ENCODE peak calls at places on chromosomes 13 and 19, in eight cellular contexts. One of them, this sample, is unnamed.

GRCh38 chr19:2488942-2489731 is 13.2 kb downstream of the GADD45B start:
- DNase-seq in neural crest cell: no peak
- DNase-seq in AG09309: no peak
- DNase-seq in cardiac muscle cell: peak
- DNase-seq in colonic mucosa: peak
- DNase-seq in breast epithelium: peak
- DNase-seq in cardiac fibroblast: peak
- DNase-seq in esophagus muscularis mucosa: no peak
- DNase-seq in this sample: peak

GRCh38 chr13:48437381-48437780 is 24.5 kb upstream of the LPAR6 start:
- DNase-seq in neural crest cell: no peak
- DNase-seq in AG09309: no peak
- DNase-seq in cardiac muscle cell: peak
- DNase-seq in colonic mucosa: peak
- DNase-seq in breast epithelium: no peak
- DNase-seq in cardiac fibroblast: peak
- DNase-seq in esophagus muscularis mucosa: no peak
- DNase-seq in this sample: no peak

GRCh38 chr13:39451301-39451700 is 151.7 kb downstream of the LHFPL6 start:
- DNase-seq in neural crest cell: no peak
- DNase-seq in AG09309: no peak
- DNase-seq in cardiac muscle cell: peak
- DNase-seq in colonic mucosa: no peak
- DNase-seq in breast epithelium: no peak
- DNase-seq in cardiac fibroblast: peak
- DNase-seq in esophagus muscularis mucosa: no peak
- DNase-seq in this sample: no peak

GRCh38 chr19:47479701-47480503 is 4.1 kb downstream of the KPTN start:
- DNase-seq in neural crest cell: no peak
- DNase-seq in AG09309: no peak
- DNase-seq in cardiac muscle cell: peak
- DNase-seq in colonic mucosa: peak
- DNase-seq in breast epithelium: no peak
- DNase-seq in cardiac fibroblast: peak
- DNase-seq in esophagus muscularis mucosa: no peak
- DNase-seq in this sample: no peak

GRCh38 chr19:23699521-23699860 is 12.5 kb upstream of the ZNF675 start:
- DNase-seq in neural crest cell: no peak
- DNase-seq in AG09309: no peak
- DNase-seq in cardiac muscle cell: no peak
- DNase-seq in colonic mucosa: no peak
- DNase-seq in breast epithelium: no peak
- DNase-seq in cardiac fibroblast: no peak
- DNase-seq in esophagus muscularis mucosa: no peak
- DNase-seq in this sample: no peak

GRCh38 chr13:39353988-39354387 is 249.0 kb downstream of the LHFPL6 start:
- DNase-seq in neural crest cell: no peak
- DNase-seq in AG09309: peak
- DNase-seq in cardiac muscle cell: peak
- DNase-seq in colonic mucosa: no peak
- DNase-seq in breast epithelium: no peak
- DNase-seq in cardiac fibroblast: peak
- DNase-seq in esophagus muscularis mucosa: no peak
- DNase-seq in this sample: no peak

GRCh38 chr13:72149701-72150100 is 282.7 kb upstream of the DACH1 start:
- DNase-seq in neural crest cell: no peak
- DNase-seq in AG09309: no peak
- DNase-seq in cardiac muscle cell: no peak
- DNase-seq in colonic mucosa: no peak
- DNase-seq in breast epithelium: no peak
- DNase-seq in cardiac fibroblast: no peak
- DNase-seq in esophagus muscularis mucosa: no peak
- DNase-seq in this sample: no peak

GRCh38 chr19:35860818-35861639 is 4.3 kb downstream of the KIRREL2 start:
- DNase-seq in neural crest cell: peak
- DNase-seq in AG09309: no peak
- DNase-seq in cardiac muscle cell: peak
- DNase-seq in colonic mucosa: no peak
- DNase-seq in breast epithelium: no peak
- DNase-seq in cardiac fibroblast: no peak
- DNase-seq in esophagus muscularis mucosa: no peak
- DNase-seq in this sample: no peak

GRCh38 chr13:44347905-44348304 is 25.7 kb upstream of the SERP2 start:
- DNase-seq in neural crest cell: no peak
- DNase-seq in AG09309: no peak
- DNase-seq in cardiac muscle cell: peak
- DNase-seq in colonic mucosa: no peak
- DNase-seq in breast epithelium: no peak
- DNase-seq in cardiac fibroblast: peak
- DNase-seq in esophagus muscularis mucosa: no peak
- DNase-seq in this sample: no peak

GRCh38 chr13:45209229-45209628 is 8.4 kb upstream of the KCTD4 start:
- DNase-seq in neural crest cell: no peak
- DNase-seq in AG09309: no peak
- DNase-seq in cardiac muscle cell: peak
- DNase-seq in colonic mucosa: no peak
- DNase-seq in breast epithelium: no peak
- DNase-seq in cardiac fibroblast: no peak
- DNase-seq in esophagus muscularis mucosa: no peak
- DNase-seq in this sample: no peak

GRCh38 chr19:50379602-50380001 is 3.3 kb downstream of the NR1H2 start:
- DNase-seq in neural crest cell: no peak
- DNase-seq in AG09309: no peak
- DNase-seq in cardiac muscle cell: no peak
- DNase-seq in colonic mucosa: no peak
- DNase-seq in breast epithelium: no peak
- DNase-seq in cardiac fibroblast: no peak
- DNase-seq in esophagus muscularis mucosa: no peak
- DNase-seq in this sample: no peak
- TF ChIP-seq CTCF in neural crest cell: no peak
- TF ChIP-seq CTCF in AG09309: no peak
- TF ChIP-seq CTCF in cardiac muscle cell: no peak
- TF ChIP-seq CTCF in colonic mucosa: no peak
- TF ChIP-seq CTCF in breast epithelium: no peak
- TF ChIP-seq CTCF in cardiac fibroblast: no peak
- TF ChIP-seq CTCF in esophagus muscularis mucosa: no peak
- TF ChIP-seq CTCF in this sample: no peak

DNA sequence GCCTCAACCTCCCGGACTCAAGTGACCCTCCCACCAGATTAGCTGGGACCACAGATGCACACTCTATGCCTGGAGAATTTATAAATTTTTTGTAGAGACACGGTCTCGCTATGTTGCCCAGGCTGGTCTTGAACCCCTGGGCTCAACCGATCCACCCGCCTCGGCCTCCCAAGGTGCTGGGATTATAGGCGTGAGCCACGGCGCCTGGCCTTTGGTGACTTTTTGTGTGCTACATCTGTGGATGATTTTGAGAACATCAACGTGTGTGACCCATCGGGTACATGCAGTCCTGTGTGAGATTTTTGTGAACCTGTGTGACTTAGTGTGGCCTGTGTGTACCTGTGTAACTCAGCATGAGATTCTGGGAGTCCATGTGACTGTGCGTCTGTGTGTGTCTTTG is 8.5 kb upstream of the NFIX start:
- DNase-seq in neural crest cell: no peak
- DNase-seq in AG09309: no peak
- DNase-seq in cardiac muscle cell: no peak
- DNase-seq in colonic mucosa: no peak
- DNase-seq in breast epithelium: no peak
- DNase-seq in cardiac fibroblast: no peak
- DNase-seq in esophagus muscularis mucosa: no peak
- DNase-seq in this sample: no peak
- TF ChIP-seq CTCF in neural crest cell: no peak
- TF ChIP-seq CTCF in AG09309: no peak
- TF ChIP-seq CTCF in cardiac muscle cell: no peak
- TF ChIP-seq CTCF in colonic mucosa: no peak
- TF ChIP-seq CTCF in breast epithelium: no peak
- TF ChIP-seq CTCF in cardiac fibroblast: no peak
- TF ChIP-seq CTCF in esophagus muscularis mucosa: no peak
- TF ChIP-seq CTCF in this sample: no peak

DNA sequence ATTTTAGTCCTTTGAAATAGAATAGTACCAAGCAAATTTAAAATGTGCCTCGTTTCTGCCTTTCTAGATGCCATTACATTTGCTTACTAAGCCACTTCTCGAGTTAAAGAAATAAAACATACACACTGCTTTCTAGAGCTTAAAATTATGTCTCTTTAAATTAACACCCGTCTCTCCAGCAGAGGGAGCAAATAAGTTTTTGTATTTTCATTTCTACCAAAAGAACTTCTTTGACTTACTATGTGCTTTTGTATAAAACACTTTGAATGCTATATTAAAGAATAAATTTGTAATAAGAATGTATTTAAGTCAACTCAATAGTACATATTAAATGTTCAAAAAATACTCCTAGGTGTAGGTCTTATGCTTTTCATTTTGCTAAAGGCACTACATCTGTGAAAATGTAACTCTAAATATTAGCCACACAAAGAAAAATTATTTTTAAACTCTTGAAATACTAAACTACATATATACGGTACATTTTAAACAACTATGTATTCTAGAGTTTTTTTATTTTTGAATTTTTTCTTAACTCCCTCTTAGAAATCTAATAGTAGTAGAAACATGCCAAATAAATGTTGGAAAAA is 269.3 kb upstream of the MIR17HG start:
- DNase-seq in neural crest cell: no peak
- DNase-seq in AG09309: no peak
- DNase-seq in cardiac muscle cell: peak
- DNase-seq in colonic mucosa: no peak
- DNase-seq in breast epithelium: no peak
- DNase-seq in cardiac fibroblast: peak
- DNase-seq in esophagus muscularis mucosa: no peak
- DNase-seq in this sample: no peak
- TF ChIP-seq CTCF in neural crest cell: peak
- TF ChIP-seq CTCF in AG09309: no peak
- TF ChIP-seq CTCF in cardiac muscle cell: peak
- TF ChIP-seq CTCF in colonic mucosa: no peak
- TF ChIP-seq CTCF in breast epithelium: no peak
- TF ChIP-seq CTCF in cardiac fibroblast: no peak
- TF ChIP-seq CTCF in esophagus muscularis mucosa: peak
- TF ChIP-seq CTCF in this sample: peak

GRCh38 chr13:96988441-96988840 is 5.8 kb downstream of the OXGR1 start:
- DNase-seq in neural crest cell: no peak
- DNase-seq in AG09309: no peak
- DNase-seq in cardiac muscle cell: no peak
- DNase-seq in colonic mucosa: no peak
- DNase-seq in breast epithelium: no peak
- DNase-seq in cardiac fibroblast: no peak
- DNase-seq in esophagus muscularis mucosa: no peak
- DNase-seq in this sample: no peak

GRCh38 chr13:96982672-96983071 is 11.6 kb downstream of the OXGR1 start:
- DNase-seq in neural crest cell: no peak
- DNase-seq in AG09309: no peak
- DNase-seq in cardiac muscle cell: peak
- DNase-seq in colonic mucosa: no peak
- DNase-seq in breast epithelium: no peak
- DNase-seq in cardiac fibroblast: peak
- DNase-seq in esophagus muscularis mucosa: no peak
- DNase-seq in this sample: no peak

DNA sequence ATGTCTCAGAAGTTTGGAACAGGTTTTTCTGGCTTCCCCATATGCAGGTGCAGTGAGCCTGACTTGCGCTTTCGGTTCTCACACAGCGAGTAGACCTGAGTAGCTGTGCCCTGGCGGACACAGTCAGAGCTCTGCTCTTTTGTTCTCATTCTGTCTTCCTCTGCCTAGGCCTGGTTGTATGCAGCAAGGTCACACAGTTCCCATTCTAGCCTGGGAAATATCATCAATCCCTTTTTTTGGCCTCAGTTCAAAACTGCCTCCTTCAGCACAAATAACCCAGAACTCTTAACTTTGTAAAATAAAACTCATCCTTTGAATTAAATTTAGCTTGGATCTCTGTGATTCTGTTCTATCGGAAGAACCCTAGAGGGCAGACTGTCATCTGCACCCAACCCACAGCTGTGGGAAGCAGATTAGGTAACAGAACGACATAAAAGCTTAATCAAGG is 10.2 kb downstream of the OXGR1 start:
- DNase-seq in neural crest cell: no peak
- DNase-seq in AG09309: no peak
- DNase-seq in cardiac muscle cell: peak
- DNase-seq in colonic mucosa: peak
- DNase-seq in breast epithelium: peak
- DNase-seq in cardiac fibroblast: no peak
- DNase-seq in esophagus muscularis mucosa: no peak
- DNase-seq in this sample: no peak
- TF ChIP-seq CTCF in neural crest cell: peak
- TF ChIP-seq CTCF in AG09309: no peak
- TF ChIP-seq CTCF in cardiac muscle cell: peak
- TF ChIP-seq CTCF in colonic mucosa: no peak
- TF ChIP-seq CTCF in breast epithelium: peak
- TF ChIP-seq CTCF in cardiac fibroblast: peak
- TF ChIP-seq CTCF in esophagus muscularis mucosa: no peak
- TF ChIP-seq CTCF in this sample: peak

DNA sequence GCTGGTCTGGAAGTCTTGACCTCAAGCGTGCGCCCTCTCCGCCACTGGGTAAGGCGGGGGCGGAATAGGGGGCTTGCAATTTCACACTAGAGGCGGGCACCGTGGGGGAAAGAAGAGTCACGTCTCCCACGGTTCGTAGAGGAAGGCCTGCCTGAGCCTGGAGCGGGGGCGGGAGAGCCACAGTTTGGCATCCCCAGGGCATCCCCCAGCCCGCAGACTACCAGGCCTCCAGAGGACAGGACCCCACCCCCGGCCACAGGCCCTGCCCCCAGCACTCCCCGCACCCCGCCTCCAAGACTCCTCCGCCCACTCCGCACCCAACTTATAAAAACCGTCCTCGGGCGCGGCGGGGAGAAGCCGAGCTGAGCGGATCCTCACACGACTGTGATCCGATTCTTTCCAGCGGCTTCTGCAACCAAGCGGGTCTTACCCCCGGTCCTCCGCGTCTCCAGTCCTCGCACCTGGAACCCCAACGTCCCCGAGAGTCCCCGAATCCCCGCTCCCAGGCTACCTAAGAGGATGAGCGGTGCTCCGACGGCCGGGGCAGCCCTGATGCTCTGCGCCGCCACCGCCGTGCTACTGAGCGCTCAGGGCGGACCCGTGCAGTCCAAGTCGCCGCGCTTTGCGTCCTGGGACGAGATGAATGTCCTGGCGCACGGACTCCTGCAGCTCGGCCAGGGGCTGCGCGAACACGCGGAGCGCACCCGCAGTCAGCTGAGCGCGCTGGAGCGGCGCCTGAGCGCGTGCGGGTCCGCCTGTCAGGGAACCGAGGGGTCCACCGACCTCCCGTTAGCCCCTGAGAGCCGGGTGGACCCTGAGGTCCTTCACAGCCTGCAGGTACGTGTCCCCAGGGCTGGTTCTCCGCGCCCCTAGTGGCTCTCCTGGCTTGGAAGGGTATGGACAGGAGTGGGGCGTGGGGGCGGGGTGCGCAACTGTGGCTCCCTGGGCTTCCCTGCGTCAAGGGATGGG is at the start of gene ANGPTL4:
- DNase-seq in neural crest cell: peak
- DNase-seq in AG09309: no peak
- DNase-seq in cardiac muscle cell: peak
- DNase-seq in colonic mucosa: peak
- DNase-seq in breast epithelium: peak
- DNase-seq in cardiac fibroblast: peak
- DNase-seq in esophagus muscularis mucosa: peak
- DNase-seq in this sample: peak
- TF ChIP-seq CTCF in neural crest cell: peak
- TF ChIP-seq CTCF in AG09309: peak
- TF ChIP-seq CTCF in cardiac muscle cell: peak
- TF ChIP-seq CTCF in colonic mucosa: no peak
- TF ChIP-seq CTCF in breast epithelium: no peak
- TF ChIP-seq CTCF in cardiac fibroblast: peak
- TF ChIP-seq CTCF in esophagus muscularis mucosa: no peak
- TF ChIP-seq CTCF in this sample: no peak

This sample was measured in GM10248.